ENCODE peak calls at places on chromosome 11, in ten cellular contexts. One of them, this sample, is unnamed.

GRCh38 chr11:126079640-126080205 is 17.1 kb upstream of the CDON start:
- DNase-seq in breast epithelium: no peak
- DNase-seq in fibroblast of pulmonary artery: no peak
- DNase-seq in sigmoid colon: no peak
- DNase-seq in fibroblast of mammary gland: no peak
- DNase-seq in AG04449: no peak
- DNase-seq in tibial artery: no peak
- DNase-seq in mucosa of descending colon: no peak
- DNase-seq in osteoblast: no peak
- DNase-seq in AG04450: no peak
- DNase-seq in this sample: no peak

GRCh38 chr11:15101072-15101701 is 13.5 kb upstream of the INSC start:
- DNase-seq in breast epithelium: no peak
- DNase-seq in fibroblast of pulmonary artery: peak; percentile 81
- DNase-seq in sigmoid colon: peak; percentile 81
- DNase-seq in fibroblast of mammary gland: peak; percentile 79
- DNase-seq in AG04449: no peak
- DNase-seq in tibial artery: peak; percentile 71
- DNase-seq in mucosa of descending colon: no peak
- DNase-seq in osteoblast: peak; percentile 90
- DNase-seq in AG04450: peak; percentile 51
- DNase-seq in this sample: no peak

GRCh38 chr11:44304091-44305084 is 5.6 kb downstream of the ALX4 start:
- DNase-seq in breast epithelium: no peak
- DNase-seq in fibroblast of pulmonary artery: no peak
- DNase-seq in sigmoid colon: no peak
- DNase-seq in fibroblast of mammary gland: no peak
- DNase-seq in AG04449: no peak
- DNase-seq in tibial artery: no peak
- DNase-seq in mucosa of descending colon: no peak
- DNase-seq in osteoblast: peak; percentile 86
- DNase-seq in AG04450: no peak
- DNase-seq in this sample: no peak

GRCh38 chr11:118086913-118087768 is at the start of gene SMIM35:
- DNase-seq in breast epithelium: peak; percentile 71
- DNase-seq in fibroblast of pulmonary artery: no peak
- DNase-seq in sigmoid colon: no peak
- DNase-seq in fibroblast of mammary gland: no peak
- DNase-seq in AG04449: no peak
- DNase-seq in tibial artery: no peak
- DNase-seq in mucosa of descending colon: no peak
- DNase-seq in osteoblast: no peak
- DNase-seq in AG04450: no peak
- DNase-seq in this sample: no peak

GRCh38 chr11:114162719-114163123 is 103.2 kb downstream of the ZBTB16 start:
- DNase-seq in breast epithelium: peak; percentile 97
- DNase-seq in fibroblast of pulmonary artery: peak; percentile 100
- DNase-seq in sigmoid colon: peak; percentile 99
- DNase-seq in fibroblast of mammary gland: peak; percentile 100
- DNase-seq in AG04449: peak; percentile 72
- DNase-seq in tibial artery: peak; percentile 97
- DNase-seq in mucosa of descending colon: peak; percentile 83
- DNase-seq in osteoblast: peak; percentile 94
- DNase-seq in AG04450: peak; percentile 88
- DNase-seq in this sample: peak; percentile 95

GRCh38 chr11:128040603-128041002 is 546.8 kb downstream of the ETS1 start:
- DNase-seq in breast epithelium: no peak
- DNase-seq in fibroblast of pulmonary artery: peak; percentile 66
- DNase-seq in sigmoid colon: no peak
- DNase-seq in fibroblast of mammary gland: peak; percentile 48
- DNase-seq in AG04449: no peak
- DNase-seq in tibial artery: no peak
- DNase-seq in mucosa of descending colon: no peak
- DNase-seq in osteoblast: no peak
- DNase-seq in AG04450: no peak
- DNase-seq in this sample: no peak

GRCh38 chr11:86695391-86695790 is 23.0 kb upstream of the ME3 start:
- DNase-seq in breast epithelium: no peak
- DNase-seq in fibroblast of pulmonary artery: peak; percentile 36
- DNase-seq in sigmoid colon: no peak
- DNase-seq in fibroblast of mammary gland: peak; percentile 52
- DNase-seq in AG04449: no peak
- DNase-seq in tibial artery: no peak
- DNase-seq in mucosa of descending colon: no peak
- DNase-seq in osteoblast: no peak
- DNase-seq in AG04450: no peak
- DNase-seq in this sample: no peak

GRCh38 chr11:1033016-1033798 is 3.3 kb downstream of the MUC6 start:
- DNase-seq in breast epithelium: no peak
- DNase-seq in fibroblast of pulmonary artery: no peak
- DNase-seq in sigmoid colon: no peak
- DNase-seq in fibroblast of mammary gland: no peak
- DNase-seq in AG04449: no peak
- DNase-seq in tibial artery: no peak
- DNase-seq in mucosa of descending colon: no peak
- DNase-seq in osteoblast: no peak
- DNase-seq in AG04450: no peak
- DNase-seq in this sample: no peak

GRCh38 chr11:126607374-126607773 is 251.9 kb downstream of the ST3GAL4 start:
- DNase-seq in breast epithelium: peak; percentile 47
- DNase-seq in fibroblast of pulmonary artery: peak; percentile 49
- DNase-seq in sigmoid colon: no peak
- DNase-seq in fibroblast of mammary gland: peak; percentile 59
- DNase-seq in AG04449: peak; percentile 10
- DNase-seq in tibial artery: peak; percentile 29
- DNase-seq in mucosa of descending colon: no peak
- DNase-seq in osteoblast: peak; percentile 94
- DNase-seq in AG04450: peak; percentile 42
- DNase-seq in this sample: peak; percentile 55

GRCh38 chr11:117045956-117046355 is 52.3 kb downstream of the SIK3 start:
- DNase-seq in breast epithelium: no peak
- DNase-seq in fibroblast of pulmonary artery: peak; percentile 92
- DNase-seq in sigmoid colon: no peak
- DNase-seq in fibroblast of mammary gland: peak; percentile 77
- DNase-seq in AG04449: no peak
- DNase-seq in tibial artery: no peak
- DNase-seq in mucosa of descending colon: no peak
- DNase-seq in osteoblast: peak; percentile 11
- DNase-seq in AG04450: no peak
- DNase-seq in this sample: no peak

GRCh38 chr11:111923951-111924350 is 5.2 kb downstream of the C11orf52 start:
- DNase-seq in breast epithelium: no peak
- DNase-seq in fibroblast of pulmonary artery: no peak
- DNase-seq in sigmoid colon: peak; percentile 29
- DNase-seq in fibroblast of mammary gland: no peak
- DNase-seq in AG04449: no peak
- DNase-seq in tibial artery: no peak
- DNase-seq in mucosa of descending colon: no peak
- DNase-seq in osteoblast: peak; percentile 78
- DNase-seq in AG04450: no peak
- DNase-seq in this sample: no peak
- H3K4me3 ChIP-seq in breast epithelium: no peak overlapping the region
- H3K4me3 ChIP-seq in fibroblast of pulmonary artery: no peak overlapping the region
- H3K4me3 ChIP-seq in sigmoid colon: no peak overlapping the region
- H3K4me3 ChIP-seq in fibroblast of mammary gland: no peak overlapping the region
- H3K4me3 ChIP-seq in AG04449: no peak overlapping the region
- H3K4me3 ChIP-seq in tibial artery: peak overlapping the region; percentile 42
- H3K4me3 ChIP-seq in mucosa of descending colon: no peak overlapping the region
- H3K4me3 ChIP-seq in osteoblast: no peak overlapping the region
- H3K4me3 ChIP-seq in AG04450: no peak overlapping the region
- H3K4me3 ChIP-seq in this sample: no peak overlapping the region

GRCh38 chr11:62169935-62170334 is 20.1 kb upstream of the SCGB1D1 start:
- DNase-seq in breast epithelium: no peak
- DNase-seq in fibroblast of pulmonary artery: no peak
- DNase-seq in sigmoid colon: no peak
- DNase-seq in fibroblast of mammary gland: no peak
- DNase-seq in AG04449: no peak
- DNase-seq in tibial artery: no peak
- DNase-seq in mucosa of descending colon: no peak
- DNase-seq in osteoblast: no peak
- DNase-seq in AG04450: no peak
- DNase-seq in this sample: no peak

GRCh38 chr11:62176766-62177165 is 13.2 kb upstream of the SCGB1D1 start:
- DNase-seq in breast epithelium: no peak
- DNase-seq in fibroblast of pulmonary artery: no peak
- DNase-seq in sigmoid colon: no peak
- DNase-seq in fibroblast of mammary gland: no peak
- DNase-seq in AG04449: no peak
- DNase-seq in tibial artery: no peak
- DNase-seq in mucosa of descending colon: no peak
- DNase-seq in osteoblast: no peak
- DNase-seq in AG04450: no peak
- DNase-seq in this sample: no peak

GRCh38 chr11:62166371-62166770 is 23.6 kb upstream of the SCGB1D1 start:
- DNase-seq in breast epithelium: no peak
- DNase-seq in fibroblast of pulmonary artery: no peak
- DNase-seq in sigmoid colon: no peak
- DNase-seq in fibroblast of mammary gland: no peak
- DNase-seq in AG04449: no peak
- DNase-seq in tibial artery: no peak
- DNase-seq in mucosa of descending colon: no peak
- DNase-seq in osteoblast: no peak
- DNase-seq in AG04450: no peak
- DNase-seq in this sample: no peak

GRCh38 chr11:62169448-62169847 is 20.6 kb upstream of the SCGB1D1 start:
- DNase-seq in breast epithelium: no peak
- DNase-seq in fibroblast of pulmonary artery: no peak
- DNase-seq in sigmoid colon: no peak
- DNase-seq in fibroblast of mammary gland: no peak
- DNase-seq in AG04449: no peak
- DNase-seq in tibial artery: no peak
- DNase-seq in mucosa of descending colon: no peak
- DNase-seq in osteoblast: no peak
- DNase-seq in AG04450: no peak
- DNase-seq in this sample: no peak

DNA sequence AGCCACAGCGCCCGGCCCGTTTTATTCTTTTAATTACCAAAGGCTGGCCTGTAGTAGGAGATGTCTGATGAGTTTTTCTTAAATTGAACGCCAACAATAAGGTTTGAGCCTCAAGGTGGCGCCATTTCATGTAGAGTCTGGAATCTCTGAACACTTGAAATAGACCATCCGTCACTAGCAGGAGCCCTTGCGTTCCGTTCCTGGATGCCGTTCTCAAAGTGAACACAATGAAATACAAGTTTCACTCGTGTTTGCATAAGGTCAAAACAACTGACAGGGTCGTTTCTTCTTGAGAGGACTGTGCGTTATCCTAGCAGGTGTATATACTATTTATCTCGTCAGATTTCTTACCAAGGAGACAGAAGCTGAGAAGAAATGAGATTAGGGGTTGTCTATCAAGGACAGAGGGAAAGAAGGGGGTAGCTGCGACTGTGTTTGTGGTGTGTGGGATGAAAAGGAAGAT is 18.7 kb upstream of the SCGB1D1 start:
- DNase-seq in breast epithelium: peak; percentile 76
- DNase-seq in fibroblast of pulmonary artery: peak; percentile 86
- DNase-seq in sigmoid colon: peak; percentile 83
- DNase-seq in fibroblast of mammary gland: peak; percentile 82
- DNase-seq in AG04449: no peak
- DNase-seq in tibial artery: no peak
- DNase-seq in mucosa of descending colon: no peak
- DNase-seq in osteoblast: peak; percentile 86
- DNase-seq in AG04450: peak; percentile 10
- DNase-seq in this sample: peak; percentile 64
- TF ChIP-seq CTCF in breast epithelium: peak; percentile 68
- TF ChIP-seq CTCF in fibroblast of pulmonary artery: peak; percentile 69
- TF ChIP-seq CTCF in sigmoid colon: peak; percentile 19
- TF ChIP-seq CTCF in fibroblast of mammary gland: peak; percentile 79
- TF ChIP-seq CTCF in AG04449: peak; percentile 47
- TF ChIP-seq CTCF in tibial artery: peak; percentile 35
- TF ChIP-seq CTCF in mucosa of descending colon: peak; percentile 50
- TF ChIP-seq CTCF in osteoblast: peak; percentile 74
- TF ChIP-seq CTCF in AG04450: peak; percentile 61
- TF ChIP-seq CTCF in this sample: peak; percentile 56

GRCh38 chr11:74954199-74954598 is 5.1 kb downstream of the SPCS2 start:
- DNase-seq in breast epithelium: no peak
- DNase-seq in fibroblast of pulmonary artery: no peak
- DNase-seq in sigmoid colon: no peak
- DNase-seq in fibroblast of mammary gland: no peak
- DNase-seq in AG04449: no peak
- DNase-seq in tibial artery: no peak
- DNase-seq in mucosa of descending colon: no peak
- DNase-seq in osteoblast: no peak
- DNase-seq in AG04450: no peak
- DNase-seq in this sample: no peak
- H3K4me3 ChIP-seq in breast epithelium: no peak overlapping the region
- H3K4me3 ChIP-seq in fibroblast of pulmonary artery: no peak overlapping the region
- H3K4me3 ChIP-seq in sigmoid colon: no peak overlapping the region
- H3K4me3 ChIP-seq in fibroblast of mammary gland: no peak overlapping the region
- H3K4me3 ChIP-seq in AG04449: no peak overlapping the region
- H3K4me3 ChIP-seq in tibial artery: no peak overlapping the region
- H3K4me3 ChIP-seq in mucosa of descending colon: no peak overlapping the region
- H3K4me3 ChIP-seq in osteoblast: no peak overlapping the region
- H3K4me3 ChIP-seq in AG04450: no peak overlapping the region
- H3K4me3 ChIP-seq in this sample: no peak overlapping the region

GRCh38 chr11:2276280-2276998 is 6.1 kb upstream of the ASCL2 start:
- DNase-seq in breast epithelium: peak; percentile 12
- DNase-seq in fibroblast of pulmonary artery: no peak
- DNase-seq in sigmoid colon: no peak
- DNase-seq in fibroblast of mammary gland: no peak
- DNase-seq in AG04449: no peak
- DNase-seq in tibial artery: peak; percentile 20
- DNase-seq in mucosa of descending colon: peak; percentile 15
- DNase-seq in osteoblast: peak; percentile 21
- DNase-seq in AG04450: no peak
- DNase-seq in this sample: no peak

GRCh38 chr11:2276999-2277328 is 6.6 kb upstream of the ASCL2 start:
- DNase-seq in breast epithelium: peak; percentile 13
- DNase-seq in fibroblast of pulmonary artery: no peak
- DNase-seq in sigmoid colon: no peak
- DNase-seq in fibroblast of mammary gland: no peak
- DNase-seq in AG04449: no peak
- DNase-seq in tibial artery: no peak
- DNase-seq in mucosa of descending colon: peak; percentile 18
- DNase-seq in osteoblast: peak; percentile 74
- DNase-seq in AG04450: no peak
- DNase-seq in this sample: no peak

GRCh38 chr11:2275334-2276279 is 5.2 kb upstream of the ASCL2 start:
- DNase-seq in breast epithelium: peak; percentile 12
- DNase-seq in fibroblast of pulmonary artery: no peak
- DNase-seq in sigmoid colon: peak; percentile 55
- DNase-seq in fibroblast of mammary gland: no peak
- DNase-seq in AG04449: no peak
- DNase-seq in tibial artery: peak; percentile 56
- DNase-seq in mucosa of descending colon: peak; percentile 35
- DNase-seq in osteoblast: peak; percentile 53
- DNase-seq in AG04450: no peak
- DNase-seq in this sample: no peak

GRCh38 chr11:2277933-2278523 is 7.6 kb upstream of the ASCL2 start:
- DNase-seq in breast epithelium: peak; percentile 15
- DNase-seq in fibroblast of pulmonary artery: no peak
- DNase-seq in sigmoid colon: peak; percentile 38
- DNase-seq in fibroblast of mammary gland: no peak
- DNase-seq in AG04449: no peak
- DNase-seq in tibial artery: no peak
- DNase-seq in mucosa of descending colon: no peak
- DNase-seq in osteoblast: no peak
- DNase-seq in AG04450: no peak
- DNase-seq in this sample: no peak

GRCh38 chr11:2280208-2280607 is 9.8 kb upstream of the ASCL2 start:
- DNase-seq in breast epithelium: no peak
- DNase-seq in fibroblast of pulmonary artery: no peak
- DNase-seq in sigmoid colon: no peak
- DNase-seq in fibroblast of mammary gland: no peak
- DNase-seq in AG04449: no peak
- DNase-seq in tibial artery: no peak
- DNase-seq in mucosa of descending colon: no peak
- DNase-seq in osteoblast: no peak
- DNase-seq in AG04450: no peak
- DNase-seq in this sample: no peak
- TF ChIP-seq CTCF in breast epithelium: no peak
- TF ChIP-seq CTCF in fibroblast of pulmonary artery: no peak
- TF ChIP-seq CTCF in sigmoid colon: no peak
- TF ChIP-seq CTCF in fibroblast of mammary gland: no peak
- TF ChIP-seq CTCF in AG04449: no peak
- TF ChIP-seq CTCF in tibial artery: no peak
- TF ChIP-seq CTCF in mucosa of descending colon: no peak
- TF ChIP-seq CTCF in osteoblast: no peak
- TF ChIP-seq CTCF in AG04450: no peak
- TF ChIP-seq CTCF in this sample: no peak

This sample was measured in HFF-Myc.